ENCODE peak calls at places on chromosomes 12 and 14, in four cellular contexts. N is A549, I is HepG2, L is K562. B is an unnamed sample.
A peak's percentile ranks its signal among the peaks of the same experiment; 100 is the strongest.

GRCh38 chr14:86087377-86087776 is 557.4 kb downstream of the FLRT2 start:
- DNase-seq in N (no peak), I (no peak), L (no peak), B (no peak)

GRCh38 chr12:62694632-62695031 is 228.0 kb downstream of the MON2 start:
- DNase-seq in N (no peak), I (no peak), L (no peak), B (no peak)

GRCh38 chr14:67987596-67987995 is 168.0 kb downstream of the RAD51B start:
- DNase-seq in N (no peak), I (no peak), L (no peak), B (no peak)

GRCh38 chr14:61653507-61653906 is 41.8 kb upstream of the HIF1A start:
- DNase-seq in N (peak; percentile 21), I (no peak), L (no peak), B (no peak)

GRCh38 chr12:76643438-76643837 is 83.9 kb upstream of the OSBPL8 start:
- DNase-seq in N (no peak), I (no peak), L (no peak), B (no peak)

GRCh38 chr14:71933026-71933587 is 878 bp downstream of the RGS6 start:
- DNase-seq in N (no peak), I (no peak), L (no peak), B (peak; percentile 19)

GRCh38 chr14:55129086-55129427 is at the start of gene LGALS3:
- DNase-seq in N (peak; percentile 56), I (no peak), L (peak; percentile 80), B (peak; percentile 53)

GRCh38 chr12:72110814-72111615 is 161.2 kb upstream of the TRHDE start:
- DNase-seq in N (no peak), I (no peak), L (no peak), B (no peak)

GRCh38 chr12:123024819-123025391 is 44.4 kb downstream of the ARL6IP4 start:
- DNase-seq in N (no peak), I (no peak), L (no peak), B (no peak)

GRCh38 chr14:54676822-54677708 is 110.1 kb downstream of the SAMD4A start:
- DNase-seq in N (peak; percentile 64), I (no peak), L (no peak), B (peak; percentile 28)

GRCh38 chr14:89983375-89983774 is 27.6 kb downstream of the TDP1 start:
- DNase-seq in N (no peak), I (no peak), L (no peak), B (no peak)

GRCh38 chr14:106657460-106657859 is 1131.1 kb downstream of the TMEM121 start:
- DNase-seq in N (no peak), I (no peak), L (no peak), B (no peak)

GRCh38 chr14:22996823-22997301 is 13.1 kb downstream of the C14orf93 start:
- DNase-seq in N (no peak), I (no peak), L (no peak), B (no peak)

GRCh38 chr14:37054869-37055268 is 117.5 kb downstream of the SLC25A21 start:
- DNase-seq in N (no peak), I (no peak), L (no peak), B (no peak)

DNA sequence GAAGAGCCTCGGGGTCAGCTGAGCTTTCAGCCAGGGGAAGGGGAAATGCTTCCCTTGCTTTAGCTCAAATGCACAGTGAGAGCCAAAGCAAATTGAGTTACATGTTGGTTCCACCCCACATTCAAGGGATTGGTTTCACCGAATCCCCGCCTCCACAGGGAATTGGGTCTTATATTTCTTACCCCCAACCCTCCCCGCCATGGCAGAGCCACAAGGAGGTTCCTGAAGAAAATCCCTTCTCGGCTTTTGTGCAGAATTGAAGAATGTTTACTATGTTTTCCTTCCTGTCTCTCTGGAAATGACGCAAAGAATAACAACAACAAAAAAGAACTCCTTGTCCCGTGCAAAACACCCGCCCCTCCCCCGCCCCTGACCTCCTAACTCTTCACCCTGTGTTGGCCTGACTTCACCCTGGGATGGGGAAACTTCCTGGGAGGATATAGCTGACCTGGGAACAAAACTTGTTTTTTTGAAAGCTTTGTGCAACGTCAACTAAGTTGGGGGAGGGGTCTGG is 21.9 kb upstream of the CIPC start:
- DNase-seq in N (no peak), I (peak; percentile 19), L (no peak), B (no peak)
- TF ChIP-seq HMGXB4 in N (no peak), I (no peak), L (no peak), B (no peak)

GRCh38 chr12:103268831-103269514 is 226.8 kb downstream of the C12orf42 start:
- DNase-seq in N (no peak), I (no peak), L (no peak), B (no peak)
- TF ChIP-seq HMGXB4 in N (no peak), I (no peak), L (no peak), B (no peak)

GRCh38 chr12:115357681-115358080 is 673.7 kb upstream of the TBX3 start:
- DNase-seq in N (no peak), I (no peak), L (no peak), B (no peak)

GRCh38 chr12:115362319-115362976 is 678.5 kb upstream of the TBX3 start:
- DNase-seq in N (no peak), I (no peak), L (no peak), B (no peak)
- TF ChIP-seq HMGXB4 in N (no peak), I (no peak), L (no peak), B (no peak)

GRCh38 chr12:132044661-132045412 is 95.1 kb downstream of the EP400 start:
- DNase-seq in N (no peak), I (no peak), L (no peak), B (no peak)

GRCh38 chr12:132045751-132046150 is 96.0 kb downstream of the EP400 start:
- DNase-seq in N (no peak), I (no peak), L (no peak), B (no peak)

GRCh38 chr12:132043770-132044467 is 94.2 kb downstream of the EP400 start:
- DNase-seq in N (no peak), I (no peak), L (no peak), B (no peak)

GRCh38 chr12:132049442-132049841 is 94.7 kb downstream of the DDX51 start:
- DNase-seq in N (no peak), I (no peak), L (no peak), B (no peak)

GRCh38 chr12:132046561-132046960 is 96.8 kb downstream of the EP400 start:
- DNase-seq in N (no peak), I (no peak), L (no peak), B (no peak)
- TF ChIP-seq HMGXB4 in N (no peak), I (no peak), L (no peak), B (no peak)

GRCh38 chr14:95255487-95255886 is 64.2 kb downstream of the CLMN start:
- DNase-seq in N (peak; percentile 83), I (no peak), L (peak; percentile 22), B (peak; percentile 80)

GRCh38 chr14:95257521-95257920 is 62.2 kb downstream of the CLMN start:
- DNase-seq in N (no peak), I (no peak), L (no peak), B (no peak)

GRCh38 chr14:95256776-95257060 is 63.0 kb downstream of the CLMN start:
- DNase-seq in N (no peak), I (no peak), L (no peak), B (no peak)

GRCh38 chr14:95255013-95255412 is 64.7 kb downstream of the CLMN start:
- DNase-seq in N (no peak), I (no peak), L (no peak), B (peak; percentile 38)

GRCh38 chr14:95256011-95256775 is 63.5 kb downstream of the CLMN start:
- DNase-seq in N (no peak), I (no peak), L (no peak), B (no peak)
- TF ChIP-seq HMGXB4 in N (no peak), I (no peak), L (no peak), B (no peak)

GRCh38 chr12:51428256-51428655 is 3.6 kb downstream of the SLC4A8 start:
- DNase-seq in N (no peak), I (no peak), L (no peak), B (no peak)
- TF ChIP-seq HMGXB4 in N (no peak), I (no peak), L (no peak), B (no peak)

DNA sequence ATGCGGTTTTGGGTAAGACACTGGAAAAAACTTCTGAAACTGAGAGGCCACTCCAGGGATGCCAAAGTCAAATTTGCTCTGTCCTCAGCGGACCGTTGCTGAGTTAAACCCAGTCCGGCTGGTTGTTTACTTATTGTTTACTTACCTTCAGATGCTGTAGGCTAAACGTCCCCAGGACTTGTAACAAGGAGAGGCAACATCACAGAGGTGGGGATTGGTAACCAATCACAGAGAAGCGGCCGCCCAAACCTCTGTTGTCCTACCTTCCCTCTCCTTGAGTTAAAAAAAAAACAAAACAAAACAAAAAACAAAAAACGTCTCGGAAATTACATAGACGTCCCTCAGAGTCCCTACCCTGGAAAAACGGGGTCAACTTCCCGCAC is 380 bp downstream of the ANO2 start:
- DNase-seq in N (no peak), I (no peak), L (no peak), B (no peak)
- TF ChIP-seq HMGXB4 in N (no peak), I (no peak), L (no peak), B (no peak)

GRCh38 chr14:45287609-45288008 is 34.6 kb upstream of the MIS18BP1 start:
- DNase-seq in N (peak; percentile 6), I (no peak), L (no peak), B (no peak)
- TF ChIP-seq HMGXB4 in N (no peak), I (no peak), L (no peak), B (no peak)

DNA sequence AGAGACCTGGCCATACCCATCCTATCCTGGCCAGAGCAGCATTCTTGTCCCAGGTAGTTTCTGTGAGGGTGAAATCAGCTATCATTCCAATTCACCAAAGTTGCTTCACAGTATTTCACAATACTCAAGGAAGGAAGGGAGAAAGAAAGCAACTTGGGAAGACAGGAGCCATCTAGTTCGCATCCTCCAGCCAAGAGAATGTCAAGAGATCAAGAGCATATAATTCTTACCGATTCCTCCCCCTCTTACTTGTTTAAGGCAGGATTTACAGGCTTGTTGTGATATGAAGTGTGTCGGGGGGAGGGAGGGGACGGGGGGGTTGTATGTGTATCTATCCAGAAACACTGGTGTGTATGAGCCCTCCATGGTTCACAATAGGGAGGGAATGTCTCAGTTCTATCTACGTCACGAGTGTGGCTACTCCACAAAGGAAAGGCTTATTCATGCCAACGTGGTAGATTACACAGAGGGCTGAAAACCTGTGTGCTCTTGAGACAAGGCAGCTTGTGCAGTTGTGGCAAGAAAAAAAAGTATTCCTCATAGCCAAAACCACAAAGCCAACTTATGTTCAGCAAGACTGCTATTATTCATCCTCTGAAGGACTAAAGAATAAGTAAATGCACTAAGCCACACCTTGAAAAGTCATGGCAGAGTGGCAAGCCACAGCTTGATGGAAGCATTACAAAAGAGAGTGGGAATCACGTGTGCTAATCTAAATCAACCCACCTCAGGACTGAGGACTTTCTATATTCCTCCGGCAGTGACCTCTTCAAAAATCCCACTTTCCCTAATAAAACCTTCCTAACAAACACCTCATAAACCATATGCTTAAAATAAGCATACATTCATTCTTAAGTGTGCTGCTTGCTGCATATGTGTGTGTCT is 35.0 kb downstream of the CORO1C start:
- DNase-seq in N (no peak), I (no peak), L (peak; percentile 58), B (no peak)
- TF ChIP-seq HMGXB4 in N (no peak), I (no peak), L (no peak), B (no peak)